ENCODE peak calls at places on chromosomes 16 and 17, in eight cellular contexts. M, T, A, Z, C, F, D and K are unnamed samples.

GRCh38 chr17:18101828-18102227 is 6.7 kb upstream of the MYO15A start:
- DNase-seq in M (no peak), T (no peak), A (no peak), Z (no peak), C (no peak), F (no peak), D (no peak), K (no peak)

GRCh38 chr16:17389392-17389791 is 81.4 kb downstream of the XYLT1 start:
- DNase-seq in M (no peak), T (no peak), A (no peak), Z (no peak), C (peak), F (no peak), D (no peak), K (no peak)

GRCh38 chr17:45436625-45437460 is 4.2 kb upstream of the ARHGAP27 start:
- DNase-seq in M (peak), T (no peak), A (no peak), Z (no peak), C (no peak), F (no peak), D (no peak), K (no peak)

GRCh38 chr16:6096931-6097665 is 999.5 kb upstream of the EEF2KMT start:
- DNase-seq in M (no peak), T (no peak), A (no peak), Z (no peak), C (no peak), F (no peak), D (no peak), K (no peak)

GRCh38 chr16:80824623-80825364 is 20.4 kb upstream of the CDYL2 start:
- DNase-seq in M (no peak), T (peak), A (peak), Z (peak), C (peak), F (no peak), D (peak), K (no peak)

GRCh38 chr16:56549744-56550385 is 15.0 kb upstream of the MT4 start:
- DNase-seq in M (no peak), T (no peak), A (no peak), Z (no peak), C (peak), F (no peak), D (no peak), K (no peak)

GRCh38 chr17:69954241-69954933 is 120.6 kb upstream of the KCNJ16 start:
- DNase-seq in M (no peak), T (no peak), A (no peak), Z (no peak), C (no peak), F (no peak), D (no peak), K (no peak)

GRCh38 chr16:87874639-87875472 is 5.5 kb upstream of the SLC7A5 start:
- DNase-seq in M (peak), T (no peak), A (no peak), Z (no peak), C (no peak), F (no peak), D (no peak), K (no peak)

GRCh38 chr16:64975821-64976220 is 146.0 kb downstream of the CDH11 start:
- DNase-seq in M (no peak), T (no peak), A (no peak), Z (no peak), C (no peak), F (no peak), D (no peak), K (no peak)

GRCh38 chr17:73068322-73069153 is 23.9 kb downstream of the SLC39A11 start:
- DNase-seq in M (no peak), T (peak), A (no peak), Z (no peak), C (peak), F (no peak), D (no peak), K (no peak)

GRCh38 chr16:84986102-84986501 is 25.2 kb downstream of the ZDHHC7 start:
- DNase-seq in M (no peak), T (no peak), A (peak), Z (no peak), C (no peak), F (no peak), D (no peak), K (no peak)